ENCODE peak calls at places on chromosomes 2 and 18, in seven cellular contexts. U is cardiac muscle cell, H is RWPE1, J is tibial nerve, Z is GM20000, V is mammary epithelial cell, T is dorsolateral prefrontal cortex. G is an unnamed sample.

GRCh38 chr2:46988733-46989481 is 73.3 kb upstream of the MCFD2 start:
- DNase-seq in U (peak; percentile 37), Z (no peak), H (no peak), T (peak; percentile 91), J (peak; percentile 39), V (no peak), G (no peak)

GRCh38 chr2:133791191-133791590 is 222.9 kb upstream of the NCKAP5 start:
- DNase-seq in U (no peak), J (no peak), H (no peak), V (no peak), Z (no peak), T (no peak), G (no peak)

GRCh38 chr2:62304429-62305417 is 108.8 kb downstream of the B3GNT2 start:
- DNase-seq in Z (no peak), V (peak; percentile 18), H (peak; percentile 38), T (no peak), U (no peak), J (no peak), G (no peak)

GRCh38 chr2:61356261-61356957 is 114.5 kb downstream of the USP34 start:
- DNase-seq in U (no peak), V (peak; percentile 29), Z (no peak), T (no peak), H (no peak), J (no peak), G (no peak)

GRCh38 chr2:50108245-50108644 is 923.7 kb downstream of the NRXN1 start:
- DNase-seq in V (no peak), H (no peak), J (no peak), Z (no peak), U (no peak), T (no peak), G (no peak)

GRCh38 chr2:8992643-8993042 is 10.8 kb downstream of the MBOAT2 start:
- DNase-seq in J (no peak), Z (no peak), U (no peak), V (no peak), T (no peak), H (no peak), G (no peak)

GRCh38 chr2:200025717-200026116 is 70.3 kb downstream of the MAIP1 start:
- DNase-seq in J (no peak), U (no peak), H (no peak), T (no peak), Z (no peak), V (no peak), G (no peak)

GRCh38 chr2:17851731-17852585 is 26.5 kb upstream of the KCNS3 start:
- DNase-seq in H (peak; percentile 74), U (peak; percentile 76), J (no peak), V (peak; percentile 58), T (peak; percentile 68), Z (peak; percentile 65), G (peak; percentile 36)

GRCh38 chr2:205885492-205886099 is 200.4 kb downstream of the INO80D start:
- DNase-seq in V (peak; percentile 65), U (peak; percentile 76), T (peak; percentile 65), Z (peak; percentile 73), H (peak; percentile 52), J (peak; percentile 83), G (peak; percentile 70)

GRCh38 chr2:28360742-28361293 is 31.8 kb upstream of the FOSL2 start:
- DNase-seq in U (no peak), H (no peak), Z (no peak), J (no peak), T (no peak), V (peak; percentile 50), G (no peak)

GRCh38 chr2:128279786-128280701 is 38.6 kb downstream of the HS6ST1 start:
- DNase-seq in Z (no peak), J (no peak), U (no peak), H (no peak), T (no peak), V (no peak), G (no peak)

GRCh38 chr2:44167311-44167907 is 1.3 kb upstream of the PPM1B start:
- DNase-seq in T (no peak), J (no peak), Z (no peak), U (peak; percentile 2), H (no peak), V (no peak), G (no peak)

GRCh38 chr2:98577313-98577712 is 31.0 kb downstream of the COA5 start:
- DNase-seq in V (no peak), H (no peak), J (no peak), Z (no peak), U (peak; percentile 22), T (no peak), G (no peak)

GRCh38 chr2:216866515-216867095 is 6.7 kb upstream of the TNP1 start:
- DNase-seq in U (no peak), Z (no peak), V (peak; percentile 63), J (no peak), H (no peak), T (no peak), G (no peak)

GRCh38 chr2:239932881-239933735 is 92.0 kb downstream of the NDUFA10 start:
- DNase-seq in V (no peak), U (no peak), T (peak; percentile 8), Z (no peak), H (no peak), J (no peak), G (no peak)

GRCh38 chr2:215784371-215784783 is 229.0 kb downstream of the MREG start:
- DNase-seq in T (no peak), Z (no peak), V (no peak), J (no peak), U (peak; percentile 34), H (no peak), G (no peak)

GRCh38 chr2:45778720-45779171 is 127.3 kb downstream of the PRKCE start:
- DNase-seq in T (peak; percentile 68), Z (peak; percentile 61), J (peak; percentile 38), V (peak; percentile 41), H (peak; percentile 85), U (peak; percentile 78), G (no peak)

GRCh38 chr2:926259-926780 is 24.3 kb upstream of the SNTG2 start:
- DNase-seq in J (no peak), V (no peak), U (no peak), H (no peak), T (no peak), Z (no peak), G (no peak)

GRCh38 chr2:212364106-212364505 is 174.5 kb downstream of the ERBB4 start:
- DNase-seq in H (no peak), Z (no peak), J (no peak), V (no peak), U (no peak), T (no peak), G (no peak)

GRCh38 chr2:19881866-19882265 is 19.9 kb downstream of the TTC32 start:
- DNase-seq in H (no peak), J (no peak), Z (no peak), V (no peak), T (no peak), U (no peak), G (no peak)

GRCh38 chr2:127660291-127660578 is 14.3 kb downstream of the GPR17 start:
- DNase-seq in U (no peak), J (no peak), H (no peak), Z (no peak), T (no peak), V (no peak), G (no peak)

GRCh38 chr2:147449323-147450080 is 395.3 kb upstream of the ACVR2A start:
- DNase-seq in H (no peak), J (no peak), U (no peak), V (no peak), Z (no peak), T (no peak), G (no peak)

GRCh38 chr2:136117391-136117841 is 533 bp downstream of the CXCR4 start:
- DNase-seq in Z (peak; percentile 45), H (no peak), J (no peak), T (peak; percentile 41), V (peak; percentile 14), U (peak; percentile 76), G (peak; percentile 27)

DNA sequence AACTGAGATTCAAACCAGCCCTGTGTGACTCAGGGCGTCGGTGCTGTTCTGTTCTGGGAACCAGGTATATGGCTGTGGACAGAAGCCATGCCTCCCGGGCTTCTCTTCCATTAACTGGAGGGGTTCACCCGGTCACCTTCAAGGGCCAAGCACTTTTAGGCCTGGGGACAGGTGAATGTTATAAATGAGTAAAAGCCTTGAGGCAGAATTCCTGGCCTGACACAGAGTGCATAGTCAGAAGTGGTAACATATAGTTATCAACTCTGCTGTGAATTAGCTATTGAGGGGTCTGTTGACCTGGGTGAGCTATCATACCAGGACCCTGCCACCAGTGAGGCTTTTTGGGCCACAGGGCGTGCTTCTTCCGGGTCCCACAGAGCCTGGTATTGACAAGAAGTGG is 2.7 kb downstream of the FHOD3 start:
- DNase-seq in H (no peak), Z (no peak), U (no peak), T (no peak), J (no peak), V (no peak), G (no peak)
- TF ChIP-seq CTCF in H (no peak), Z (no peak), U (no peak), T (no peak), J (no peak), V (no peak), G (no peak)

GRCh38 chr2:181745796-181746540 is 65.7 kb upstream of the NEUROD1 start:
- DNase-seq in V (no peak), T (no peak), Z (no peak), J (no peak), H (no peak), U (no peak), G (no peak)

GRCh38 chr2:181743723-181744031 is 63.4 kb upstream of the NEUROD1 start:
- DNase-seq in J (no peak), V (no peak), Z (no peak), T (no peak), H (no peak), U (no peak), G (no peak)

GRCh38 chr2:181741756-181742155 is 61.4 kb upstream of the NEUROD1 start:
- DNase-seq in V (peak; percentile 77), T (no peak), J (no peak), Z (no peak), H (peak; percentile 22), U (no peak), G (no peak)

GRCh38 chr2:181742908-181743722 is 62.8 kb upstream of the NEUROD1 start:
- DNase-seq in H (peak; percentile 42), U (peak; percentile 54), V (peak; percentile 55), J (no peak), T (peak; percentile 42), Z (peak; percentile 37), G (no peak)

GRCh38 chr2:181742361-181742760 is 62.0 kb upstream of the NEUROD1 start:
- DNase-seq in J (no peak), V (no peak), U (no peak), H (no peak), Z (no peak), T (no peak), G (no peak)
- TF ChIP-seq CTCF in J (no peak), V (no peak), U (no peak), H (no peak), Z (no peak), T (no peak), G (no peak)

GRCh38 chr2:164114937-164115336 is 379.1 kb upstream of the FIGN start:
- DNase-seq in J (no peak), U (no peak), T (no peak), Z (no peak), V (peak; percentile 11), H (peak; percentile 2), G (no peak)
- TF ChIP-seq CTCF in J (no peak), U (no peak), T (no peak), Z (no peak), V (no peak), H (no peak), G (no peak)

DNA sequence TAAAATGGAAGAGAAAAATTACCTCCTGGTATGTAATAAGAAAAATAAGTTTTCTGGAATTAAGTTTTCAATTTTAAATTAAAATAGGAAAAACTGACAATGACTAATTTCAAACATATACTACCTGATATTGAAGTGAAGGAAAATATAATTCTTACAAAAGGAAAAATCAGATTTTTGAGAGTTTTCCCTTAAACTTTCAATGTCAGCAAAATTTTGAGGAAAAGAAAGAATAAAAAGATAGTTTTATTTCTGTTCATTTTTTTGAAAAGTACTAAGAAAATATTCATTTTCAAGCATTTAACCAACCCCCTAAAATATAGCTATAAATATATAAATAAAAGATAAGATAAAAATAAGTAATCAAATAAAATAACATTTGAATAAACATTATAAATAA is 87.1 kb downstream of the TMX3 start:
- DNase-seq in H (no peak), V (no peak), U (no peak), J (no peak), T (no peak), Z (no peak), G (no peak)
- TF ChIP-seq CTCF in H (no peak), V (no peak), U (no peak), J (no peak), T (no peak), Z (no peak), G (no peak)

G was measured in progenitor cell of endocrine pancreas.